ENCODE peak calls at places on chromosomes 13 and 19, in seven cellular contexts. M, A, C, H, T, E and Q are unnamed samples.

GRCh38 chr19:39704181-39705044 is at the start of gene LGALS14:
- DNase-seq in A (peak; percentile 1), T (no peak), M (no peak), C (no peak), E (no peak), H (no peak), Q (no peak)

GRCh38 chr19:5103061-5103701 is 134.3 kb downstream of the KDM4B start:
- DNase-seq in H (no peak), C (no peak), M (no peak), E (peak; percentile 88), A (peak; percentile 17), T (no peak), Q (no peak)

GRCh38 chr13:86846501-86846900 is 824.7 kb upstream of the SLITRK5 start:
- DNase-seq in A (no peak), E (no peak), T (no peak), C (no peak), H (no peak), M (no peak), Q (no peak)

GRCh38 chr19:39996218-39996810 is 546 bp upstream of the ZNF546 start:
- DNase-seq in T (peak; percentile 21), A (no peak), C (no peak), M (no peak), E (no peak), H (no peak), Q (peak; percentile 41)

GRCh38 chr19:53621885-53622710 is 9.7 kb upstream of the DPRX start:
- DNase-seq in E (no peak), A (no peak), C (no peak), M (no peak), T (no peak), H (no peak), Q (no peak)

GRCh38 chr13:100300213-100300612 is 211.3 kb downstream of the PCCA start:
- DNase-seq in H (no peak), C (no peak), M (no peak), A (no peak), E (no peak), T (no peak), Q (no peak)

GRCh38 chr19:13159713-13160112 is 9.5 kb downstream of the IER2 start:
- DNase-seq in E (no peak), A (no peak), H (no peak), C (no peak), M (no peak), T (no peak), Q (no peak)

GRCh38 chr19:42345191-42345812 is 19.9 kb downstream of the MEGF8 start:
- DNase-seq in E (no peak), H (no peak), T (no peak), A (no peak), M (no peak), C (no peak), Q (no peak)

GRCh38 chr19:27742041-27742440 is 1470.9 kb downstream of the UQCRFS1 start:
- DNase-seq in M (no peak), H (no peak), E (peak; percentile 3), A (no peak), C (no peak), T (no peak), Q (no peak)

GRCh38 chr13:46622013-46622917 is 69.3 kb downstream of the LRCH1 start:
- DNase-seq in M (no peak), A (no peak), T (no peak), E (no peak), C (peak; percentile 44), H (no peak), Q (no peak)

GRCh38 chr13:35818577-35819165 is 312.5 kb downstream of the DCLK1 start:
- DNase-seq in H (no peak), E (no peak), A (no peak), T (no peak), M (no peak), C (no peak), Q (no peak)

GRCh38 chr19:38216785-38217746 is 7.0 kb downstream of the DPF1 start:
- DNase-seq in H (no peak), E (no peak), T (no peak), A (peak; percentile 77), C (no peak), M (no peak), Q (no peak)

GRCh38 chr13:94249512-94249911 is 230.0 kb downstream of the DCT start:
- DNase-seq in H (no peak), M (no peak), T (no peak), E (no peak), C (no peak), A (peak; percentile 51), Q (no peak)

GRCh38 chr19:3321696-3322095 is 44.7 kb upstream of the NFIC start:
- DNase-seq in T (no peak), C (no peak), E (no peak), H (no peak), M (no peak), A (no peak), Q (no peak)

GRCh38 chr13:35164324-35164932 is 222.4 kb downstream of the NBEA start:
- DNase-seq in A (no peak), T (no peak), H (no peak), M (no peak), C (no peak), E (no peak), Q (no peak)

GRCh38 chr13:35744144-35744543 is 267.7 kb upstream of the MAB21L1 start:
- DNase-seq in E (no peak), C (no peak), M (no peak), T (no peak), H (no peak), A (no peak), Q (no peak)

GRCh38 chr13:41854758-41855157 is 106.2 kb downstream of the VWA8 start:
- DNase-seq in T (no peak), A (no peak), C (no peak), E (no peak), H (no peak), M (no peak), Q (no peak)

GRCh38 chr13:42497798-42498197 is 76.2 kb upstream of the TNFSF11 start:
- DNase-seq in M (no peak), A (no peak), T (no peak), C (no peak), E (no peak), H (no peak), Q (no peak)

GRCh38 chr13:23574421-23574820 is 4.2 kb downstream of the TNFRSF19 start:
- DNase-seq in H (no peak), M (no peak), A (no peak), E (no peak), T (no peak), C (no peak), Q (no peak)

GRCh38 chr13:43285891-43286602 is 262.7 kb downstream of the DNAJC15 start:
- DNase-seq in E (no peak), C (no peak), M (no peak), A (peak; percentile 38), H (no peak), T (no peak), Q (no peak)

GRCh38 chr13:114225610-114226009 is 9.1 kb upstream of the CDC16 start:
- DNase-seq in H (no peak), A (no peak), M (no peak), T (no peak), C (no peak), E (no peak), Q (no peak)